ENCODE peak calls at places on chromosomes 7 and 10, in six cellular contexts. One of them, this sample, is unnamed.

GRCh38 chr10:125123363-125124113 is 36.8 kb downstream of the CTBP2 start:
- DNase-seq in A549: peak; percentile 95
- DNase-seq in prostate gland: peak; percentile 85
- DNase-seq in mesendoderm: no peak
- DNase-seq in substantia nigra: peak; percentile 80
- DNase-seq in testis: peak; percentile 90
- DNase-seq in this sample: no peak

GRCh38 chr10:132867801-132868644 is 74.3 kb downstream of the CFAP46 start:
- DNase-seq in A549: no peak
- DNase-seq in prostate gland: no peak
- DNase-seq in mesendoderm: no peak
- DNase-seq in substantia nigra: no peak
- DNase-seq in testis: no peak
- DNase-seq in this sample: no peak

GRCh38 chr7:53531-53930 is 138.8 kb upstream of the FAM20C start:
- DNase-seq in A549: no peak
- DNase-seq in prostate gland: no peak
- DNase-seq in mesendoderm: no peak
- DNase-seq in substantia nigra: no peak
- DNase-seq in testis: no peak
- DNase-seq in this sample: no peak

GRCh38 chr7:132666076-132666775 is 90.0 kb upstream of the PLXNA4 start:
- DNase-seq in A549: peak; percentile 17
- DNase-seq in prostate gland: no peak
- DNase-seq in mesendoderm: no peak
- DNase-seq in substantia nigra: no peak
- DNase-seq in testis: no peak
- DNase-seq in this sample: no peak

GRCh38 chr7:3260425-3260762 is 40.7 kb upstream of the SDK1 start:
- DNase-seq in A549: no peak
- DNase-seq in prostate gland: no peak
- DNase-seq in mesendoderm: no peak
- DNase-seq in substantia nigra: no peak
- DNase-seq in testis: peak; percentile 40
- DNase-seq in this sample: no peak

GRCh38 chr10:100038561-100039071 is 28.9 kb upstream of the DNMBP start:
- DNase-seq in A549: no peak
- DNase-seq in prostate gland: no peak
- DNase-seq in mesendoderm: peak; percentile 50
- DNase-seq in substantia nigra: no peak
- DNase-seq in testis: no peak
- DNase-seq in this sample: no peak

GRCh38 chr7:14275346-14275745 is 285.9 kb upstream of the ETV1 start:
- DNase-seq in A549: no peak
- DNase-seq in prostate gland: no peak
- DNase-seq in mesendoderm: no peak
- DNase-seq in substantia nigra: no peak
- DNase-seq in testis: no peak
- DNase-seq in this sample: no peak

GRCh38 chr7:20482071-20482470 is 133.4 kb upstream of the ABCB5 start:
- DNase-seq in A549: no peak
- DNase-seq in prostate gland: no peak
- DNase-seq in mesendoderm: no peak
- DNase-seq in substantia nigra: no peak
- DNase-seq in testis: no peak
- DNase-seq in this sample: no peak

GRCh38 chr7:113891828-113892227 is 27.0 kb downstream of the PPP1R3A start:
- DNase-seq in A549: no peak
- DNase-seq in prostate gland: no peak
- DNase-seq in mesendoderm: no peak
- DNase-seq in substantia nigra: no peak
- DNase-seq in testis: no peak
- DNase-seq in this sample: no peak

GRCh38 chr10:118754132-118754555 is 626 bp downstream of the CACUL1 start:
- DNase-seq in A549: no peak
- DNase-seq in prostate gland: peak; percentile 53
- DNase-seq in mesendoderm: peak; percentile 85
- DNase-seq in substantia nigra: peak; percentile 48
- DNase-seq in testis: peak; percentile 65
- DNase-seq in this sample: peak; percentile 42

GRCh38 chr10:119022846-119023552 is 6.5 kb upstream of the NANOS1 start:
- DNase-seq in A549: no peak
- DNase-seq in prostate gland: no peak
- DNase-seq in mesendoderm: peak; percentile 97
- DNase-seq in substantia nigra: no peak
- DNase-seq in testis: no peak
- DNase-seq in this sample: no peak

GRCh38 chr10:100881552-100882250 is 31.1 kb upstream of the SLF2 start:
- DNase-seq in A549: no peak
- DNase-seq in prostate gland: no peak
- DNase-seq in mesendoderm: no peak
- DNase-seq in substantia nigra: no peak
- DNase-seq in testis: peak; percentile 33
- DNase-seq in this sample: no peak

GRCh38 chr10:119651514-119652327 is 541 bp downstream of the BAG3 start:
- DNase-seq in A549: no peak
- DNase-seq in prostate gland: no peak
- DNase-seq in mesendoderm: no peak
- DNase-seq in substantia nigra: no peak
- DNase-seq in testis: peak; percentile 29
- DNase-seq in this sample: no peak

GRCh38 chr10:1559731-1560130 is 177.6 kb downstream of the ADARB2 start:
- DNase-seq in A549: no peak
- DNase-seq in prostate gland: no peak
- DNase-seq in mesendoderm: no peak
- DNase-seq in substantia nigra: no peak
- DNase-seq in testis: no peak
- DNase-seq in this sample: no peak

GRCh38 chr10:1611936-1612550 is 125.3 kb downstream of the ADARB2 start:
- DNase-seq in A549: no peak
- DNase-seq in prostate gland: no peak
- DNase-seq in mesendoderm: peak; percentile 26
- DNase-seq in substantia nigra: no peak
- DNase-seq in testis: no peak
- DNase-seq in this sample: no peak

GRCh38 chr7:120867932-120868331 is 10.0 kb upstream of the TSPAN12 start:
- DNase-seq in A549: no peak
- DNase-seq in prostate gland: no peak
- DNase-seq in mesendoderm: no peak
- DNase-seq in substantia nigra: no peak
- DNase-seq in testis: no peak
- DNase-seq in this sample: no peak

GRCh38 chr7:21869785-21870402 is 75.8 kb downstream of the CDCA7L start:
- DNase-seq in A549: peak; percentile 14
- DNase-seq in prostate gland: no peak
- DNase-seq in mesendoderm: peak; percentile 87
- DNase-seq in substantia nigra: no peak
- DNase-seq in testis: no peak
- DNase-seq in this sample: no peak

GRCh38 chr10:49654036-49654693 is 25.3 kb upstream of the C10orf53 start:
- DNase-seq in A549: no peak
- DNase-seq in prostate gland: no peak
- DNase-seq in mesendoderm: no peak
- DNase-seq in substantia nigra: no peak
- DNase-seq in testis: no peak
- DNase-seq in this sample: no peak

GRCh38 chr7:94410471-94411466 is 16.1 kb downstream of the COL1A2 start:
- DNase-seq in A549: no peak
- DNase-seq in prostate gland: no peak
- DNase-seq in mesendoderm: no peak
- DNase-seq in substantia nigra: no peak
- DNase-seq in testis: no peak
- DNase-seq in this sample: no peak

This sample was measured in hypothalamus.